ENCODE peak calls at places on chromosome 11, in four cellular contexts. B is GM10248, W is WTC11, L is GM12891. Z is an unnamed sample.

GRCh38 chr11:45158210-45158644 is 11.8 kb downstream of the PRDM11 start:
- DNase-seq in B (no peak), L (no peak), W (no peak), Z (no peak)

GRCh38 chr11:82858556-82859091 is 41.6 kb downstream of the PRCP start:
- DNase-seq in W (no peak), L (no peak), B (no peak), Z (no peak)

GRCh38 chr11:110573411-110573810 is 138.8 kb downstream of the ARHGAP20 start:
- DNase-seq in L (no peak), B (no peak), W (no peak), Z (no peak)

GRCh38 chr11:1456596-1457325 is 29.8 kb downstream of the MOB2 start:
- DNase-seq in L (no peak), W (no peak), B (no peak), Z (no peak)

GRCh38 chr11:76385903-76386302 is 4.8 kb downstream of the GVQW3 start:
- DNase-seq in W (no peak), B (no peak), L (no peak), Z (no peak)

GRCh38 chr11:66313321-66314185 is 3.3 kb downstream of the CD248 start:
- DNase-seq in L (no peak), B (no peak), W (peak), Z (no peak)

GRCh38 chr11:17496406-17496805 is 19.8 kb upstream of the ABCC8 start:
- DNase-seq in B (no peak), W (no peak), L (no peak), Z (no peak)

GRCh38 chr11:13318498-13319295 is 41.1 kb downstream of the BMAL1 start:
- DNase-seq in W (no peak), B (peak), L (no peak), Z (peak)

GRCh38 chr11:69444381-69445130 is 36.9 kb upstream of the LINC01488 start:
- DNase-seq in L (no peak), W (peak), B (no peak), Z (no peak)

GRCh38 chr11:134120143-134120850 is 51.4 kb downstream of the JAM3 start:
- DNase-seq in L (no peak), W (no peak), B (no peak), Z (no peak)

GRCh38 chr11:71542856-71543743 is 5.1 kb upstream of the KRTAP5-9 start:
- DNase-seq in W (no peak), L (no peak), B (no peak), Z (no peak)

GRCh38 chr11:67195971-67196418 is 70.3 kb upstream of the GRK2 start:
- DNase-seq in W (no peak), B (no peak), L (no peak), Z (no peak)

GRCh38 chr11:120391297-120391696 is 55.1 kb downstream of the ARHGEF12 start:
- DNase-seq in L (no peak), W (no peak), B (no peak), Z (no peak)

GRCh38 chr11:128845334-128845780 is 21.7 kb downstream of the KCNJ1 start:
- DNase-seq in W (no peak), L (no peak), B (no peak), Z (no peak)

GRCh38 chr11:92580931-92581330 is 356.3 kb downstream of the FAT3 start:
- DNase-seq in W (no peak), B (no peak), L (no peak), Z (no peak)

GRCh38 chr11:31956310-31956709 is 134.6 kb upstream of the RCN1 start:
- DNase-seq in L (no peak), W (no peak), B (no peak), Z (no peak)

GRCh38 chr11:2885017-2885675 is 429 bp downstream of the CDKN1C start:
- DNase-seq in L (no peak), W (peak), B (peak), Z (peak)

GRCh38 chr11:85776951-85777602 is 33.9 kb downstream of the SYTL2 start:
- DNase-seq in L (no peak), W (no peak), B (no peak), Z (no peak)

GRCh38 chr11:114175706-114176105 is 116.2 kb downstream of the ZBTB16 start:
- DNase-seq in L (no peak), B (no peak), W (no peak), Z (no peak)

GRCh38 chr11:126596474-126596873 is 241.0 kb downstream of the ST3GAL4 start:
- DNase-seq in W (no peak), L (no peak), B (no peak), Z (no peak)

GRCh38 chr11:19988598-19988997 is 171.7 kb downstream of the DBX1 start:
- DNase-seq in L (no peak), B (no peak), W (peak), Z (no peak)

GRCh38 chr11:74686792-74687191 is 44.4 kb downstream of the CHRDL2 start:
- DNase-seq in B (no peak), W (no peak), L (no peak), Z (no peak)

GRCh38 chr11:42315846-42316245 is 856.4 kb upstream of the LRRC4C start:
- DNase-seq in B (no peak), L (no peak), W (no peak), Z (no peak)

GRCh38 chr11:28017816-28018215 is 90.1 kb downstream of the KIF18A start:
- DNase-seq in W (no peak), L (no peak), B (no peak), Z (no peak)

GRCh38 chr11:74641289-74641688 is 48.9 kb downstream of the POLD3 start:
- DNase-seq in L (no peak), B (no peak), W (no peak), Z (no peak)